ENCODE peak calls at places on chromosome 4, in ten cellular contexts. V, Q, X, B, O, L, T, C, J and R are unnamed samples.

GRCh38 chr4:87260477-87260876 is 40.1 kb upstream of the KLHL8 start:
- DNase-seq in V (no peak), Q (no peak), X (no peak), B (no peak), O (no peak), L (no peak), T (no peak), C (no peak), J (no peak), R (no peak)

GRCh38 chr4:38804654-38805295 is at the start of gene TLR1:
- DNase-seq in V (peak), Q (no peak), X (peak), B (no peak), O (peak), L (no peak), T (peak), C (peak), J (no peak), R (no peak)

GRCh38 chr4:126081336-126081735 is 766.6 kb downstream of the FAT4 start:
- DNase-seq in V (no peak), Q (no peak), X (no peak), B (no peak), O (no peak), L (no peak), T (no peak), C (no peak), J (no peak), R (no peak)

GRCh38 chr4:17811078-17811603 is 362 bp downstream of the NCAPG start:
- DNase-seq in V (no peak), Q (no peak), X (no peak), B (no peak), O (no peak), L (peak), T (no peak), C (no peak), J (no peak), R (no peak)

GRCh38 chr4:41418444-41418843 is 119.5 kb upstream of the LIMCH1 start:
- DNase-seq in V (no peak), Q (peak), X (no peak), B (peak), O (peak), L (no peak), T (no peak), C (no peak), J (no peak), R (no peak)

GRCh38 chr4:139734201-139734874 is 68.7 kb downstream of the MGST2 start:
- DNase-seq in V (no peak), Q (no peak), X (no peak), B (no peak), O (no peak), L (no peak), T (no peak), C (no peak), J (no peak), R (no peak)

GRCh38 chr4:139795915-139796314 is 130.3 kb downstream of the MGST2 start:
- DNase-seq in V (no peak), Q (no peak), X (no peak), B (no peak), O (no peak), L (no peak), T (no peak), C (no peak), J (no peak), R (no peak)

GRCh38 chr4:174023641-174024040 is 259.8 kb downstream of the FBXO8 start:
- DNase-seq in V (no peak), Q (no peak), X (no peak), B (no peak), O (peak), L (no peak), T (no peak), C (no peak), J (no peak), R (no peak)

GRCh38 chr4:47061435-47061834 is 30.1 kb downstream of the GABRB1 start:
- DNase-seq in V (no peak), Q (no peak), X (no peak), B (no peak), O (no peak), L (no peak), T (no peak), C (no peak), J (no peak), R (no peak)

GRCh38 chr4:176538217-176538925 is 218.6 kb downstream of the SPCS3 start:
- DNase-seq in V (peak), Q (no peak), X (no peak), B (no peak), O (peak), L (no peak), T (no peak), C (no peak), J (no peak), R (no peak)

GRCh38 chr4:145279122-145279960 is 99.0 kb upstream of the OTUD4 start:
- DNase-seq in V (no peak), Q (no peak), X (no peak), B (no peak), O (peak), L (no peak), T (peak), C (no peak), J (no peak), R (no peak)

GRCh38 chr4:7032591-7032990 is 10.6 kb upstream of the TADA2B start:
- DNase-seq in V (no peak), Q (no peak), X (no peak), B (no peak), O (no peak), L (no peak), T (no peak), C (no peak), J (no peak), R (no peak)

GRCh38 chr4:169184236-169184635 is 86.5 kb downstream of the SH3RF1 start:
- DNase-seq in V (no peak), Q (no peak), X (no peak), B (no peak), O (no peak), L (no peak), T (no peak), C (no peak), J (no peak), R (no peak)

GRCh38 chr4:143344774-143345173 is 8.1 kb downstream of the GAB1 start:
- DNase-seq in V (no peak), Q (no peak), X (no peak), B (no peak), O (no peak), L (no peak), T (peak), C (no peak), J (no peak), R (no peak)

GRCh38 chr4:26682436-26682835 is 98.6 kb downstream of the TBC1D19 start:
- DNase-seq in V (no peak), Q (no peak), X (no peak), B (no peak), O (no peak), L (no peak), T (no peak), C (no peak), J (no peak), R (no peak)

GRCh38 chr4:104615926-104616325 is 121.2 kb upstream of the CXXC4 start:
- DNase-seq in V (no peak), Q (no peak), X (no peak), B (no peak), O (no peak), L (no peak), T (no peak), C (no peak), J (peak), R (no peak)

GRCh38 chr4:23333946-23334878 is 555.6 kb downstream of the PPARGC1A start:
- DNase-seq in V (peak), Q (no peak), X (peak), B (no peak), O (peak), L (peak), T (peak), C (no peak), J (peak), R (no peak)

GRCh38 chr4:8114456-8115202 is 44.0 kb downstream of the ABLIM2 start:
- DNase-seq in V (no peak), Q (no peak), X (no peak), B (no peak), O (no peak), L (no peak), T (no peak), C (no peak), J (no peak), R (no peak)

GRCh38 chr4:57187241-57187640 is 77.1 kb upstream of the IGFBP7 start:
- DNase-seq in V (no peak), Q (no peak), X (no peak), B (no peak), O (no peak), L (no peak), T (peak), C (no peak), J (no peak), R (no peak)

GRCh38 chr4:1463088-1463926 is 57.1 kb upstream of the NKX1-1 start:
- DNase-seq in V (no peak), Q (no peak), X (no peak), B (no peak), O (peak), L (no peak), T (peak), C (no peak), J (no peak), R (no peak)

GRCh38 chr4:105126311-105127153 is 20.1 kb upstream of the TET2 start:
- DNase-seq in V (no peak), Q (no peak), X (no peak), B (no peak), O (no peak), L (no peak), T (peak), C (no peak), J (no peak), R (no peak)

GRCh38 chr4:110977554-110977953 is 354.7 kb upstream of the PITX2 start:
- DNase-seq in V (no peak), Q (no peak), X (no peak), B (no peak), O (no peak), L (no peak), T (no peak), C (no peak), J (no peak), R (no peak)

GRCh38 chr4:7027913-7028312 is 15.3 kb upstream of the TADA2B start:
- DNase-seq in V (no peak), Q (no peak), X (no peak), B (no peak), O (no peak), L (no peak), T (no peak), C (no peak), J (no peak), R (no peak)

GRCh38 chr4:158314756-158315487 is 104.6 kb downstream of the TMEM144 start:
- DNase-seq in V (peak), Q (no peak), X (no peak), B (no peak), O (peak), L (no peak), T (no peak), C (no peak), J (no peak), R (no peak)

GRCh38 chr4:38077791-38078489 is 117.7 kb downstream of the PTTG2 start:
- DNase-seq in V (no peak), Q (no peak), X (no peak), B (no peak), O (no peak), L (no peak), T (no peak), C (peak), J (no peak), R (no peak)

GRCh38 chr4:38314663-38315062 is 349.3 kb upstream of the KLF3 start:
- DNase-seq in V (no peak), Q (no peak), X (no peak), B (no peak), O (no peak), L (no peak), T (no peak), C (peak), J (no peak), R (no peak)